ENCODE peak calls at places on chromosomes 4 and X, in eight cellular contexts. I, D, A, C, L, W, B and G are unnamed samples.

GRCh38 chrX:106731590-106731989 is 5.1 kb downstream of the RNF128 start:
- DNase-seq in I (no peak), D (no peak), A (no peak), C (no peak), L (no peak), W (no peak), B (no peak), G (no peak)

GRCh38 chr4:149549911-149550310 is 265.7 kb downstream of the IQCM start:
- DNase-seq in I (peak; percentile 48), D (no peak), A (no peak), C (no peak), L (no peak), W (no peak), B (no peak), G (no peak)

GRCh38 chr4:16072168-16072567 is 11.7 kb downstream of the PROM1 start:
- DNase-seq in I (no peak), D (no peak), A (no peak), C (no peak), L (no peak), W (no peak), B (no peak), G (no peak)

GRCh38 chr4:24260133-24260532 is 324.2 kb downstream of the DHX15 start:
- DNase-seq in I (no peak), D (no peak), A (no peak), C (no peak), L (no peak), W (no peak), B (no peak), G (no peak)

GRCh38 chrX:56796641-56797395 is 67.8 kb downstream of the NBDY start:
- DNase-seq in I (no peak), D (no peak), A (no peak), C (no peak), L (no peak), W (no peak), B (no peak), G (no peak)

GRCh38 chrX:72620550-72621145 is 48.0 kb upstream of the HDAC8 start:
- DNase-seq in I (peak; percentile 92), D (no peak), A (peak; percentile 73), C (no peak), L (peak; percentile 91), W (peak; percentile 83), B (no peak), G (peak; percentile 22)

GRCh38 chr4:40303751-40304150 is 31.4 kb upstream of the CHRNA9 start:
- DNase-seq in I (no peak), D (no peak), A (no peak), C (no peak), L (no peak), W (no peak), B (no peak), G (no peak)

GRCh38 chr4:74656596-74656995 is 137.7 kb downstream of the BTC start:
- DNase-seq in I (no peak), D (no peak), A (no peak), C (no peak), L (no peak), W (no peak), B (no peak), G (no peak)

GRCh38 chr4:121519236-121519838 is 138.5 kb upstream of the QRFPR start:
- DNase-seq in I (no peak), D (peak; percentile 6), A (no peak), C (no peak), L (no peak), W (no peak), B (no peak), G (no peak)

GRCh38 chr4:38509551-38509950 is 154.4 kb upstream of the KLF3 start:
- DNase-seq in I (no peak), D (no peak), A (peak; percentile 28), C (no peak), L (no peak), W (no peak), B (no peak), G (no peak)

GRCh38 chr4:124334119-124334518 is 378.4 kb downstream of the ANKRD50 start:
- DNase-seq in I (peak; percentile 61), D (peak; percentile 67), A (no peak), C (peak; percentile 65), L (peak; percentile 93), W (peak; percentile 79), B (peak; percentile 42), G (peak; percentile 58)

GRCh38 chr4:93764647-93765246 is 63.8 kb upstream of the ATOH1 start:
- DNase-seq in I (peak; percentile 36), D (peak; percentile 68), A (no peak), C (no peak), L (peak; percentile 48), W (peak; percentile 22), B (peak; percentile 22), G (peak; percentile 14)

GRCh38 chr4:742742-743311 is 37.2 kb downstream of the PCGF3 start:
- DNase-seq in I (peak; percentile 35), D (peak; percentile 37), A (peak; percentile 78), C (no peak), L (peak; percentile 65), W (no peak), B (peak; percentile 44), G (no peak)

GRCh38 chrX:1359477-1359873 is 22.9 kb downstream of the IL3RA start:
- DNase-seq in I (no peak), D (no peak), A (no peak), C (no peak), L (no peak), W (no peak), B (no peak), G (no peak)

GRCh38 chrX:40086569-40087335 is 11.0 kb downstream of the BCOR start:
- DNase-seq in I (no peak), D (peak; percentile 67), A (no peak), C (peak; percentile 49), L (peak; percentile 74), W (no peak), B (no peak), G (peak; percentile 42)

GRCh38 chrX:129347291-129347690 is 176.0 kb downstream of the SMARCA1 start:
- DNase-seq in I (no peak), D (no peak), A (no peak), C (no peak), L (no peak), W (no peak), B (no peak), G (no peak)

GRCh38 chr4:74328501-74328900 is 20.2 kb downstream of the EPGN start:
- DNase-seq in I (peak; percentile 60), D (no peak), A (no peak), C (no peak), L (no peak), W (no peak), B (no peak), G (no peak)

GRCh38 chr4:60506061-60506460 is 694.1 kb upstream of the ADGRL3 start:
- DNase-seq in I (peak; percentile 1), D (no peak), A (no peak), C (no peak), L (no peak), W (no peak), B (no peak), G (no peak)

GRCh38 chr4:20395160-20395773 is 143.6 kb downstream of the SLIT2 start:
- DNase-seq in I (peak; percentile 54), D (peak; percentile 43), A (peak; percentile 18), C (no peak), L (peak; percentile 20), W (peak; percentile 14), B (peak; percentile 42), G (no peak)